ENCODE peak calls at places on chromosomes 4 and X, in seven cellular contexts. One of them, this sample, is unnamed.

GRCh38 chr4:80219301-80220025 is 22.2 kb downstream of the PRDM8 start:
- DNase-seq in stimulated activated CD4-positive, alpha-beta T cell treated with anti-CD3 and anti-CD28 coated beads, Interleukin-15, amount 100 ng/mL, for 1 hour: no peak
- DNase-seq in glutamatergic neuron: no peak
- DNase-seq in SK-N-MC: no peak
- DNase-seq in iris pigment epithelial cell: peak
- DNase-seq in GM23248: peak
- DNase-seq in H4: peak
- DNase-seq in this sample: no peak

GRCh38 chrX:118976599-118977340 is 2.4 kb downstream of the LONRF3 start:
- DNase-seq in stimulated activated CD4-positive, alpha-beta T cell treated with anti-CD3 and anti-CD28 coated beads, Interleukin-15, amount 100 ng/mL, for 1 hour: no peak
- DNase-seq in glutamatergic neuron: peak
- DNase-seq in SK-N-MC: no peak
- DNase-seq in iris pigment epithelial cell: no peak
- DNase-seq in GM23248: peak
- DNase-seq in H4: peak
- DNase-seq in this sample: no peak

GRCh38 chr4:174865418-174865985 is 36.5 kb upstream of the GLRA3 start:
- DNase-seq in stimulated activated CD4-positive, alpha-beta T cell treated with anti-CD3 and anti-CD28 coated beads, Interleukin-15, amount 100 ng/mL, for 1 hour: no peak
- DNase-seq in glutamatergic neuron: no peak
- DNase-seq in SK-N-MC: no peak
- DNase-seq in iris pigment epithelial cell: peak
- DNase-seq in GM23248: no peak
- DNase-seq in H4: no peak
- DNase-seq in this sample: no peak

GRCh38 chr4:154622598-154622997 is 10.1 kb upstream of the FGG start:
- DNase-seq in stimulated activated CD4-positive, alpha-beta T cell treated with anti-CD3 and anti-CD28 coated beads, Interleukin-15, amount 100 ng/mL, for 1 hour: no peak
- DNase-seq in glutamatergic neuron: no peak
- DNase-seq in SK-N-MC: no peak
- DNase-seq in iris pigment epithelial cell: peak
- DNase-seq in GM23248: peak
- DNase-seq in H4: peak
- DNase-seq in this sample: no peak

GRCh38 chr4:7160439-7160838 is 31.9 kb upstream of the SORCS2 start:
- DNase-seq in stimulated activated CD4-positive, alpha-beta T cell treated with anti-CD3 and anti-CD28 coated beads, Interleukin-15, amount 100 ng/mL, for 1 hour: no peak
- DNase-seq in glutamatergic neuron: no peak
- DNase-seq in SK-N-MC: no peak
- DNase-seq in iris pigment epithelial cell: no peak
- DNase-seq in GM23248: no peak
- DNase-seq in H4: no peak
- DNase-seq in this sample: no peak

GRCh38 chr4:4299006-4299405 is 9.0 kb downstream of the ZBTB49 start:
- DNase-seq in stimulated activated CD4-positive, alpha-beta T cell treated with anti-CD3 and anti-CD28 coated beads, Interleukin-15, amount 100 ng/mL, for 1 hour: no peak
- DNase-seq in glutamatergic neuron: no peak
- DNase-seq in SK-N-MC: no peak
- DNase-seq in iris pigment epithelial cell: no peak
- DNase-seq in GM23248: no peak
- DNase-seq in H4: no peak
- DNase-seq in this sample: no peak

GRCh38 chrX:72121381-72121780 is 10.3 kb downstream of the RTL5 start:
- DNase-seq in stimulated activated CD4-positive, alpha-beta T cell treated with anti-CD3 and anti-CD28 coated beads, Interleukin-15, amount 100 ng/mL, for 1 hour: no peak
- DNase-seq in glutamatergic neuron: no peak
- DNase-seq in SK-N-MC: no peak
- DNase-seq in iris pigment epithelial cell: peak
- DNase-seq in GM23248: peak
- DNase-seq in H4: peak
- DNase-seq in this sample: no peak

GRCh38 chr4:159516556-159516955 is 413.7 kb downstream of the RAPGEF2 start:
- DNase-seq in stimulated activated CD4-positive, alpha-beta T cell treated with anti-CD3 and anti-CD28 coated beads, Interleukin-15, amount 100 ng/mL, for 1 hour: no peak
- DNase-seq in glutamatergic neuron: no peak
- DNase-seq in SK-N-MC: no peak
- DNase-seq in iris pigment epithelial cell: peak
- DNase-seq in GM23248: peak
- DNase-seq in H4: no peak
- DNase-seq in this sample: no peak

GRCh38 chrX:2719774-2720447 is 28.8 kb downstream of the CD99 start:
- DNase-seq in stimulated activated CD4-positive, alpha-beta T cell treated with anti-CD3 and anti-CD28 coated beads, Interleukin-15, amount 100 ng/mL, for 1 hour: no peak
- DNase-seq in glutamatergic neuron: no peak
- DNase-seq in SK-N-MC: no peak
- DNase-seq in iris pigment epithelial cell: no peak
- DNase-seq in GM23248: no peak
- DNase-seq in H4: no peak
- DNase-seq in this sample: no peak

GRCh38 chr4:149884046-149884445 is 68.4 kb upstream of the IQCM start:
- DNase-seq in stimulated activated CD4-positive, alpha-beta T cell treated with anti-CD3 and anti-CD28 coated beads, Interleukin-15, amount 100 ng/mL, for 1 hour: no peak
- DNase-seq in glutamatergic neuron: no peak
- DNase-seq in SK-N-MC: no peak
- DNase-seq in iris pigment epithelial cell: no peak
- DNase-seq in GM23248: peak
- DNase-seq in H4: no peak
- DNase-seq in this sample: no peak

GRCh38 chr4:159281781-159282180 is 178.9 kb downstream of the RAPGEF2 start:
- DNase-seq in stimulated activated CD4-positive, alpha-beta T cell treated with anti-CD3 and anti-CD28 coated beads, Interleukin-15, amount 100 ng/mL, for 1 hour: no peak
- DNase-seq in glutamatergic neuron: no peak
- DNase-seq in SK-N-MC: no peak
- DNase-seq in iris pigment epithelial cell: peak
- DNase-seq in GM23248: peak
- DNase-seq in H4: no peak
- DNase-seq in this sample: no peak

GRCh38 chr4:21769404-21770147 is 179.0 kb downstream of the KCNIP4 start:
- DNase-seq in stimulated activated CD4-positive, alpha-beta T cell treated with anti-CD3 and anti-CD28 coated beads, Interleukin-15, amount 100 ng/mL, for 1 hour: no peak
- DNase-seq in glutamatergic neuron: no peak
- DNase-seq in SK-N-MC: no peak
- DNase-seq in iris pigment epithelial cell: peak
- DNase-seq in GM23248: peak
- DNase-seq in H4: peak
- DNase-seq in this sample: no peak

GRCh38 chr4:147349199-147349598 is 131.7 kb upstream of the EDNRA start:
- DNase-seq in stimulated activated CD4-positive, alpha-beta T cell treated with anti-CD3 and anti-CD28 coated beads, Interleukin-15, amount 100 ng/mL, for 1 hour: no peak
- DNase-seq in glutamatergic neuron: no peak
- DNase-seq in SK-N-MC: no peak
- DNase-seq in iris pigment epithelial cell: no peak
- DNase-seq in GM23248: no peak
- DNase-seq in H4: no peak
- DNase-seq in this sample: no peak

GRCh38 chrX:153445856-153446635 is at the start of gene TREX2:
- DNase-seq in stimulated activated CD4-positive, alpha-beta T cell treated with anti-CD3 and anti-CD28 coated beads, Interleukin-15, amount 100 ng/mL, for 1 hour: no peak
- DNase-seq in glutamatergic neuron: no peak
- DNase-seq in SK-N-MC: no peak
- DNase-seq in iris pigment epithelial cell: no peak
- DNase-seq in GM23248: no peak
- DNase-seq in H4: no peak
- DNase-seq in this sample: no peak

GRCh38 chr4:153733751-153734448 is 25.9 kb downstream of the RNF175 start:
- DNase-seq in stimulated activated CD4-positive, alpha-beta T cell treated with anti-CD3 and anti-CD28 coated beads, Interleukin-15, amount 100 ng/mL, for 1 hour: no peak
- DNase-seq in glutamatergic neuron: no peak
- DNase-seq in SK-N-MC: no peak
- DNase-seq in iris pigment epithelial cell: no peak
- DNase-seq in GM23248: no peak
- DNase-seq in H4: no peak
- DNase-seq in this sample: no peak

GRCh38 chr4:25258980-25259578 is 25.2 kb downstream of the PI4K2B start:
- DNase-seq in stimulated activated CD4-positive, alpha-beta T cell treated with anti-CD3 and anti-CD28 coated beads, Interleukin-15, amount 100 ng/mL, for 1 hour: no peak
- DNase-seq in glutamatergic neuron: no peak
- DNase-seq in SK-N-MC: no peak
- DNase-seq in iris pigment epithelial cell: peak
- DNase-seq in GM23248: peak
- DNase-seq in H4: no peak
- DNase-seq in this sample: no peak

GRCh38 chr4:151129801-151130200 is 30.4 kb downstream of the RPS3A start:
- DNase-seq in stimulated activated CD4-positive, alpha-beta T cell treated with anti-CD3 and anti-CD28 coated beads, Interleukin-15, amount 100 ng/mL, for 1 hour: no peak
- DNase-seq in glutamatergic neuron: no peak
- DNase-seq in SK-N-MC: no peak
- DNase-seq in iris pigment epithelial cell: no peak
- DNase-seq in GM23248: peak
- DNase-seq in H4: no peak
- DNase-seq in this sample: no peak

GRCh38 chr4:184475096-184475461 is 729 bp upstream of the IRF2 start:
- DNase-seq in stimulated activated CD4-positive, alpha-beta T cell treated with anti-CD3 and anti-CD28 coated beads, Interleukin-15, amount 100 ng/mL, for 1 hour: peak
- DNase-seq in glutamatergic neuron: no peak
- DNase-seq in SK-N-MC: no peak
- DNase-seq in iris pigment epithelial cell: peak
- DNase-seq in GM23248: peak
- DNase-seq in H4: peak
- DNase-seq in this sample: no peak

GRCh38 chr4:158250321-158250720 is 40.0 kb downstream of the TMEM144 start:
- DNase-seq in stimulated activated CD4-positive, alpha-beta T cell treated with anti-CD3 and anti-CD28 coated beads, Interleukin-15, amount 100 ng/mL, for 1 hour: no peak
- DNase-seq in glutamatergic neuron: no peak
- DNase-seq in SK-N-MC: no peak
- DNase-seq in iris pigment epithelial cell: no peak
- DNase-seq in GM23248: no peak
- DNase-seq in H4: no peak
- DNase-seq in this sample: no peak

GRCh38 chr4:10083331-10083769 is 33.2 kb downstream of the WDR1 start:
- DNase-seq in stimulated activated CD4-positive, alpha-beta T cell treated with anti-CD3 and anti-CD28 coated beads, Interleukin-15, amount 100 ng/mL, for 1 hour: no peak
- DNase-seq in glutamatergic neuron: peak
- DNase-seq in SK-N-MC: no peak
- DNase-seq in iris pigment epithelial cell: no peak
- DNase-seq in GM23248: no peak
- DNase-seq in H4: no peak
- DNase-seq in this sample: no peak

GRCh38 chrX:1933964-1934363 is 319.1 kb downstream of the ASMT start:
- DNase-seq in stimulated activated CD4-positive, alpha-beta T cell treated with anti-CD3 and anti-CD28 coated beads, Interleukin-15, amount 100 ng/mL, for 1 hour: no peak
- DNase-seq in glutamatergic neuron: no peak
- DNase-seq in SK-N-MC: no peak
- DNase-seq in iris pigment epithelial cell: no peak
- DNase-seq in GM23248: no peak
- DNase-seq in H4: no peak
- DNase-seq in this sample: no peak

GRCh38 chr4:169079942-169080827 is 70.1 kb upstream of the CBR4 start:
- DNase-seq in stimulated activated CD4-positive, alpha-beta T cell treated with anti-CD3 and anti-CD28 coated beads, Interleukin-15, amount 100 ng/mL, for 1 hour: no peak
- DNase-seq in glutamatergic neuron: no peak
- DNase-seq in SK-N-MC: peak
- DNase-seq in iris pigment epithelial cell: peak
- DNase-seq in GM23248: peak
- DNase-seq in H4: peak
- DNase-seq in this sample: no peak

GRCh38 chr4:8266508-8266907 is 3.0 kb upstream of the HTRA3 start:
- DNase-seq in stimulated activated CD4-positive, alpha-beta T cell treated with anti-CD3 and anti-CD28 coated beads, Interleukin-15, amount 100 ng/mL, for 1 hour: no peak
- DNase-seq in glutamatergic neuron: no peak
- DNase-seq in SK-N-MC: no peak
- DNase-seq in iris pigment epithelial cell: no peak
- DNase-seq in GM23248: no peak
- DNase-seq in H4: no peak
- DNase-seq in this sample: no peak

GRCh38 chrX:124328765-124329164 is 3.7 kb upstream of the TEX13D start:
- DNase-seq in stimulated activated CD4-positive, alpha-beta T cell treated with anti-CD3 and anti-CD28 coated beads, Interleukin-15, amount 100 ng/mL, for 1 hour: no peak
- DNase-seq in glutamatergic neuron: no peak
- DNase-seq in SK-N-MC: no peak
- DNase-seq in iris pigment epithelial cell: no peak
- DNase-seq in GM23248: peak
- DNase-seq in H4: peak
- DNase-seq in this sample: no peak

GRCh38 chr4:86493460-86493859 is 100.7 kb upstream of the PTPN13 start:
- DNase-seq in stimulated activated CD4-positive, alpha-beta T cell treated with anti-CD3 and anti-CD28 coated beads, Interleukin-15, amount 100 ng/mL, for 1 hour: no peak
- DNase-seq in glutamatergic neuron: no peak
- DNase-seq in SK-N-MC: no peak
- DNase-seq in iris pigment epithelial cell: peak
- DNase-seq in GM23248: peak
- DNase-seq in H4: no peak
- DNase-seq in this sample: no peak

GRCh38 chr4:98653006-98653405 is 5.4 kb downstream of the TSPAN5 start:
- DNase-seq in stimulated activated CD4-positive, alpha-beta T cell treated with anti-CD3 and anti-CD28 coated beads, Interleukin-15, amount 100 ng/mL, for 1 hour: no peak
- DNase-seq in glutamatergic neuron: no peak
- DNase-seq in SK-N-MC: no peak
- DNase-seq in iris pigment epithelial cell: peak
- DNase-seq in GM23248: peak
- DNase-seq in H4: no peak
- DNase-seq in this sample: no peak

GRCh38 chrX:1592128-1592862 is 891 bp downstream of the AKAP17A start:
- DNase-seq in stimulated activated CD4-positive, alpha-beta T cell treated with anti-CD3 and anti-CD28 coated beads, Interleukin-15, amount 100 ng/mL, for 1 hour: no peak
- DNase-seq in glutamatergic neuron: no peak
- DNase-seq in SK-N-MC: no peak
- DNase-seq in iris pigment epithelial cell: peak
- DNase-seq in GM23248: peak
- DNase-seq in H4: no peak
- DNase-seq in this sample: no peak

GRCh38 chr4:77079281-77079680 is 3.5 kb upstream of the CCNI start:
- DNase-seq in stimulated activated CD4-positive, alpha-beta T cell treated with anti-CD3 and anti-CD28 coated beads, Interleukin-15, amount 100 ng/mL, for 1 hour: no peak
- DNase-seq in glutamatergic neuron: no peak
- DNase-seq in SK-N-MC: no peak
- DNase-seq in iris pigment epithelial cell: no peak
- DNase-seq in GM23248: no peak
- DNase-seq in H4: no peak
- DNase-seq in this sample: no peak

GRCh38 chr4:2910409-2910808 is 52.8 kb downstream of the NOP14 start:
- DNase-seq in stimulated activated CD4-positive, alpha-beta T cell treated with anti-CD3 and anti-CD28 coated beads, Interleukin-15, amount 100 ng/mL, for 1 hour: no peak
- DNase-seq in glutamatergic neuron: no peak
- DNase-seq in SK-N-MC: no peak
- DNase-seq in iris pigment epithelial cell: no peak
- DNase-seq in GM23248: peak
- DNase-seq in H4: no peak
- DNase-seq in this sample: no peak

GRCh38 chr4:130563185-130563890 is 1467.4 kb downstream of the C4orf33 start:
- DNase-seq in stimulated activated CD4-positive, alpha-beta T cell treated with anti-CD3 and anti-CD28 coated beads, Interleukin-15, amount 100 ng/mL, for 1 hour: no peak
- DNase-seq in glutamatergic neuron: peak
- DNase-seq in SK-N-MC: no peak
- DNase-seq in iris pigment epithelial cell: peak
- DNase-seq in GM23248: peak
- DNase-seq in H4: peak
- DNase-seq in this sample: peak

This sample was measured in neural crest cell.